ENCODE peak calls at places on chromosomes 12 and 14, in ten cellular contexts. One of them, this sample, is unnamed.

GRCh38 chr12:46071335-46071734 is 81.0 kb upstream of the SCAF11 start:
- DNase-seq in gastrocnemius medialis: no peak
- DNase-seq in HCT116: no peak
- DNase-seq in iPS DF 19.7: no peak
- DNase-seq in kidney tubule cell: peak
- DNase-seq in T-helper 2 cell: peak
- DNase-seq in cardiac fibroblast: no peak
- DNase-seq in RPMI7951: no peak
- DNase-seq in sciatic nerve: no peak
- DNase-seq in T-helper 1 cell: no peak
- DNase-seq in this sample: no peak

GRCh38 chr14:90726656-90727055 is 89.6 kb downstream of the TTC7B start:
- DNase-seq in gastrocnemius medialis: peak
- DNase-seq in T-helper 1 cell: no peak
- DNase-seq in cardiac fibroblast: peak
- DNase-seq in RPMI7951: no peak
- DNase-seq in T-helper 2 cell: no peak
- DNase-seq in sciatic nerve: peak
- DNase-seq in kidney tubule cell: peak
- DNase-seq in HCT116: peak
- DNase-seq in iPS DF 19.7: no peak
- DNase-seq in this sample: peak

GRCh38 chr12:30428098-30428497 is 267.6 kb downstream of the IPO8 start:
- DNase-seq in gastrocnemius medialis: no peak
- DNase-seq in kidney tubule cell: no peak
- DNase-seq in RPMI7951: no peak
- DNase-seq in cardiac fibroblast: no peak
- DNase-seq in HCT116: no peak
- DNase-seq in T-helper 1 cell: no peak
- DNase-seq in T-helper 2 cell: no peak
- DNase-seq in iPS DF 19.7: no peak
- DNase-seq in sciatic nerve: no peak
- DNase-seq in this sample: no peak

GRCh38 chr14:74566174-74567125 is 45.6 kb downstream of the LTBP2 start:
- DNase-seq in cardiac fibroblast: peak
- DNase-seq in T-helper 2 cell: no peak
- DNase-seq in gastrocnemius medialis: no peak
- DNase-seq in HCT116: no peak
- DNase-seq in iPS DF 19.7: no peak
- DNase-seq in kidney tubule cell: peak
- DNase-seq in RPMI7951: peak
- DNase-seq in T-helper 1 cell: no peak
- DNase-seq in sciatic nerve: no peak
- DNase-seq in this sample: no peak

GRCh38 chr12:25269701-25270100 is 19.0 kb upstream of the KRAS start:
- DNase-seq in iPS DF 19.7: no peak
- DNase-seq in sciatic nerve: no peak
- DNase-seq in T-helper 2 cell: no peak
- DNase-seq in HCT116: no peak
- DNase-seq in cardiac fibroblast: peak
- DNase-seq in kidney tubule cell: no peak
- DNase-seq in T-helper 1 cell: no peak
- DNase-seq in gastrocnemius medialis: no peak
- DNase-seq in RPMI7951: no peak
- DNase-seq in this sample: no peak

GRCh38 chr12:1213205-1213604 is 222.2 kb downstream of the ERC1 start:
- DNase-seq in kidney tubule cell: no peak
- DNase-seq in HCT116: no peak
- DNase-seq in gastrocnemius medialis: no peak
- DNase-seq in RPMI7951: no peak
- DNase-seq in iPS DF 19.7: no peak
- DNase-seq in sciatic nerve: no peak
- DNase-seq in T-helper 2 cell: peak
- DNase-seq in T-helper 1 cell: no peak
- DNase-seq in cardiac fibroblast: no peak
- DNase-seq in this sample: no peak

GRCh38 chr12:779745-780734 is 27.7 kb downstream of the WNK1 start:
- DNase-seq in T-helper 1 cell: no peak
- DNase-seq in sciatic nerve: no peak
- DNase-seq in HCT116: no peak
- DNase-seq in gastrocnemius medialis: no peak
- DNase-seq in T-helper 2 cell: peak
- DNase-seq in iPS DF 19.7: no peak
- DNase-seq in RPMI7951: peak
- DNase-seq in kidney tubule cell: peak
- DNase-seq in cardiac fibroblast: peak
- DNase-seq in this sample: peak

GRCh38 chr14:55240526-55241178 is 30.6 kb upstream of the FBXO34 start:
- DNase-seq in T-helper 2 cell: no peak
- DNase-seq in cardiac fibroblast: peak
- DNase-seq in RPMI7951: no peak
- DNase-seq in HCT116: no peak
- DNase-seq in gastrocnemius medialis: peak
- DNase-seq in T-helper 1 cell: no peak
- DNase-seq in sciatic nerve: no peak
- DNase-seq in kidney tubule cell: no peak
- DNase-seq in iPS DF 19.7: no peak
- DNase-seq in this sample: no peak

GRCh38 chr12:120725151-120725658 is 421 bp upstream of the ACADS start:
- DNase-seq in HCT116: no peak
- DNase-seq in kidney tubule cell: no peak
- DNase-seq in RPMI7951: no peak
- DNase-seq in sciatic nerve: no peak
- DNase-seq in cardiac fibroblast: no peak
- DNase-seq in T-helper 2 cell: no peak
- DNase-seq in T-helper 1 cell: no peak
- DNase-seq in iPS DF 19.7: no peak
- DNase-seq in gastrocnemius medialis: no peak
- DNase-seq in this sample: no peak

GRCh38 chr12:23906329-23906728 is 43.1 kb downstream of the SOX5 start:
- DNase-seq in iPS DF 19.7: peak
- DNase-seq in RPMI7951: peak
- DNase-seq in HCT116: no peak
- DNase-seq in cardiac fibroblast: peak
- DNase-seq in T-helper 1 cell: no peak
- DNase-seq in kidney tubule cell: peak
- DNase-seq in sciatic nerve: peak
- DNase-seq in gastrocnemius medialis: no peak
- DNase-seq in T-helper 2 cell: no peak
- DNase-seq in this sample: no peak

GRCh38 chr14:99809376-99809775 is 16.2 kb downstream of the EML1 start:
- DNase-seq in kidney tubule cell: no peak
- DNase-seq in iPS DF 19.7: no peak
- DNase-seq in T-helper 2 cell: no peak
- DNase-seq in cardiac fibroblast: peak
- DNase-seq in sciatic nerve: peak
- DNase-seq in HCT116: no peak
- DNase-seq in T-helper 1 cell: no peak
- DNase-seq in RPMI7951: peak
- DNase-seq in gastrocnemius medialis: peak
- DNase-seq in this sample: no peak

GRCh38 chr14:100298551-100299237 is 7.5 kb downstream of the SLC25A29 start:
- DNase-seq in RPMI7951: no peak
- DNase-seq in kidney tubule cell: no peak
- DNase-seq in T-helper 1 cell: no peak
- DNase-seq in cardiac fibroblast: no peak
- DNase-seq in iPS DF 19.7: no peak
- DNase-seq in sciatic nerve: no peak
- DNase-seq in T-helper 2 cell: no peak
- DNase-seq in HCT116: no peak
- DNase-seq in gastrocnemius medialis: no peak
- DNase-seq in this sample: no peak

GRCh38 chr12:30896461-30896860 is 30.1 kb upstream of the TSPAN11 start:
- DNase-seq in RPMI7951: no peak
- DNase-seq in sciatic nerve: no peak
- DNase-seq in kidney tubule cell: peak
- DNase-seq in gastrocnemius medialis: no peak
- DNase-seq in T-helper 2 cell: no peak
- DNase-seq in HCT116: no peak
- DNase-seq in cardiac fibroblast: peak
- DNase-seq in T-helper 1 cell: no peak
- DNase-seq in iPS DF 19.7: no peak
- DNase-seq in this sample: no peak

GRCh38 chr12:122988612-122989442 is 8.3 kb downstream of the ARL6IP4 start:
- DNase-seq in RPMI7951: no peak
- DNase-seq in cardiac fibroblast: no peak
- DNase-seq in kidney tubule cell: no peak
- DNase-seq in T-helper 1 cell: no peak
- DNase-seq in iPS DF 19.7: no peak
- DNase-seq in T-helper 2 cell: no peak
- DNase-seq in gastrocnemius medialis: no peak
- DNase-seq in sciatic nerve: no peak
- DNase-seq in HCT116: no peak
- DNase-seq in this sample: no peak

GRCh38 chr12:53750812-53751335 is 905 bp downstream of the CISTR start:
- DNase-seq in HCT116: no peak
- DNase-seq in gastrocnemius medialis: no peak
- DNase-seq in kidney tubule cell: peak
- DNase-seq in T-helper 2 cell: no peak
- DNase-seq in T-helper 1 cell: no peak
- DNase-seq in sciatic nerve: no peak
- DNase-seq in cardiac fibroblast: peak
- DNase-seq in iPS DF 19.7: no peak
- DNase-seq in RPMI7951: peak
- DNase-seq in this sample: peak

This sample was measured in dermis microvascular lymphatic vessel endothelial cell.